ENCODE peak calls at places on chromosomes 13 and 19, in five cellular contexts. One of them, this sample, is unnamed.

GRCh38 chr13:21812192-21812626 is 141.3 kb downstream of the FGF9 start:
- DNase-seq in NCI-H446 treated with DMSO at 0.1 percent for 48 hours: peak
- DNase-seq in left colon: no peak
- DNase-seq in stimulated activated CD8-positive, alpha-beta memory T cell treated with anti-CD3 and anti-CD28 coated beads, Interleukin-4, amount 100 ng/mL, for 48 hours: no peak
- DNase-seq in dermis microvascular lymphatic vessel endothelial cell: no peak
- DNase-seq in this sample: no peak

GRCh38 chr19:1770866-1771576 is 17.7 kb downstream of the ONECUT3 start:
- DNase-seq in NCI-H446 treated with DMSO at 0.1 percent for 48 hours: no peak
- DNase-seq in left colon: no peak
- DNase-seq in stimulated activated CD8-positive, alpha-beta memory T cell treated with anti-CD3 and anti-CD28 coated beads, Interleukin-4, amount 100 ng/mL, for 48 hours: no peak
- DNase-seq in dermis microvascular lymphatic vessel endothelial cell: no peak
- DNase-seq in this sample: no peak

GRCh38 chr19:49643466-49643865 is 1.5 kb downstream of the SCAF1 start:
- DNase-seq in NCI-H446 treated with DMSO at 0.1 percent for 48 hours: no peak
- DNase-seq in left colon: no peak
- DNase-seq in stimulated activated CD8-positive, alpha-beta memory T cell treated with anti-CD3 and anti-CD28 coated beads, Interleukin-4, amount 100 ng/mL, for 48 hours: no peak
- DNase-seq in dermis microvascular lymphatic vessel endothelial cell: no peak
- DNase-seq in this sample: no peak

GRCh38 chr19:28670894-28671293 is 542.1 kb downstream of the UQCRFS1 start:
- DNase-seq in NCI-H446 treated with DMSO at 0.1 percent for 48 hours: no peak
- DNase-seq in left colon: no peak
- DNase-seq in stimulated activated CD8-positive, alpha-beta memory T cell treated with anti-CD3 and anti-CD28 coated beads, Interleukin-4, amount 100 ng/mL, for 48 hours: no peak
- DNase-seq in dermis microvascular lymphatic vessel endothelial cell: no peak
- DNase-seq in this sample: no peak

GRCh38 chr19:6694147-6694815 is 24.3 kb upstream of the TNFSF14 start:
- DNase-seq in NCI-H446 treated with DMSO at 0.1 percent for 48 hours: no peak
- DNase-seq in left colon: no peak
- DNase-seq in stimulated activated CD8-positive, alpha-beta memory T cell treated with anti-CD3 and anti-CD28 coated beads, Interleukin-4, amount 100 ng/mL, for 48 hours: peak
- DNase-seq in dermis microvascular lymphatic vessel endothelial cell: no peak
- DNase-seq in this sample: no peak

GRCh38 chr19:47305309-47305751 is 4.3 kb upstream of the C5AR1 start:
- DNase-seq in NCI-H446 treated with DMSO at 0.1 percent for 48 hours: peak
- DNase-seq in left colon: peak
- DNase-seq in stimulated activated CD8-positive, alpha-beta memory T cell treated with anti-CD3 and anti-CD28 coated beads, Interleukin-4, amount 100 ng/mL, for 48 hours: peak
- DNase-seq in dermis microvascular lymphatic vessel endothelial cell: no peak
- DNase-seq in this sample: peak

GRCh38 chr13:80048802-80049201 is 292.1 kb downstream of the SPRY2 start:
- DNase-seq in NCI-H446 treated with DMSO at 0.1 percent for 48 hours: no peak
- DNase-seq in left colon: peak
- DNase-seq in stimulated activated CD8-positive, alpha-beta memory T cell treated with anti-CD3 and anti-CD28 coated beads, Interleukin-4, amount 100 ng/mL, for 48 hours: peak
- DNase-seq in dermis microvascular lymphatic vessel endothelial cell: peak
- DNase-seq in this sample: peak

GRCh38 chr19:33418461-33418860 is 45.0 kb downstream of the CEBPG start:
- DNase-seq in NCI-H446 treated with DMSO at 0.1 percent for 48 hours: no peak
- DNase-seq in left colon: no peak
- DNase-seq in stimulated activated CD8-positive, alpha-beta memory T cell treated with anti-CD3 and anti-CD28 coated beads, Interleukin-4, amount 100 ng/mL, for 48 hours: no peak
- DNase-seq in dermis microvascular lymphatic vessel endothelial cell: no peak
- DNase-seq in this sample: no peak

GRCh38 chr13:30857018-30857417 is 49.1 kb upstream of the MEDAG start:
- DNase-seq in NCI-H446 treated with DMSO at 0.1 percent for 48 hours: no peak
- DNase-seq in left colon: no peak
- DNase-seq in stimulated activated CD8-positive, alpha-beta memory T cell treated with anti-CD3 and anti-CD28 coated beads, Interleukin-4, amount 100 ng/mL, for 48 hours: no peak
- DNase-seq in dermis microvascular lymphatic vessel endothelial cell: no peak
- DNase-seq in this sample: no peak

GRCh38 chr19:18618236-18618635 is 5.6 kb downstream of the TMEM59L start:
- DNase-seq in NCI-H446 treated with DMSO at 0.1 percent for 48 hours: no peak
- DNase-seq in left colon: no peak
- DNase-seq in stimulated activated CD8-positive, alpha-beta memory T cell treated with anti-CD3 and anti-CD28 coated beads, Interleukin-4, amount 100 ng/mL, for 48 hours: no peak
- DNase-seq in dermis microvascular lymphatic vessel endothelial cell: no peak
- DNase-seq in this sample: no peak

GRCh38 chr19:39499082-39499642 is 415 bp downstream of the DLL3 start:
- DNase-seq in NCI-H446 treated with DMSO at 0.1 percent for 48 hours: no peak
- DNase-seq in left colon: no peak
- DNase-seq in stimulated activated CD8-positive, alpha-beta memory T cell treated with anti-CD3 and anti-CD28 coated beads, Interleukin-4, amount 100 ng/mL, for 48 hours: peak
- DNase-seq in dermis microvascular lymphatic vessel endothelial cell: no peak
- DNase-seq in this sample: no peak

GRCh38 chr13:113443991-113444390 is 9.3 kb downstream of the ADPRHL1 start:
- DNase-seq in NCI-H446 treated with DMSO at 0.1 percent for 48 hours: no peak
- DNase-seq in left colon: no peak
- DNase-seq in stimulated activated CD8-positive, alpha-beta memory T cell treated with anti-CD3 and anti-CD28 coated beads, Interleukin-4, amount 100 ng/mL, for 48 hours: no peak
- DNase-seq in dermis microvascular lymphatic vessel endothelial cell: no peak
- DNase-seq in this sample: no peak

GRCh38 chr13:43156916-43157315 is 133.5 kb downstream of the DNAJC15 start:
- DNase-seq in NCI-H446 treated with DMSO at 0.1 percent for 48 hours: no peak
- DNase-seq in left colon: no peak
- DNase-seq in stimulated activated CD8-positive, alpha-beta memory T cell treated with anti-CD3 and anti-CD28 coated beads, Interleukin-4, amount 100 ng/mL, for 48 hours: no peak
- DNase-seq in dermis microvascular lymphatic vessel endothelial cell: no peak
- DNase-seq in this sample: no peak

GRCh38 chr19:10388957-10389356 is 8.6 kb upstream of the TYK2 start:
- DNase-seq in NCI-H446 treated with DMSO at 0.1 percent for 48 hours: peak
- DNase-seq in left colon: peak
- DNase-seq in stimulated activated CD8-positive, alpha-beta memory T cell treated with anti-CD3 and anti-CD28 coated beads, Interleukin-4, amount 100 ng/mL, for 48 hours: peak
- DNase-seq in dermis microvascular lymphatic vessel endothelial cell: peak
- DNase-seq in this sample: peak

GRCh38 chr19:51542699-51543098 is 11.2 kb upstream of the SIGLEC6 start:
- DNase-seq in NCI-H446 treated with DMSO at 0.1 percent for 48 hours: no peak
- DNase-seq in left colon: no peak
- DNase-seq in stimulated activated CD8-positive, alpha-beta memory T cell treated with anti-CD3 and anti-CD28 coated beads, Interleukin-4, amount 100 ng/mL, for 48 hours: no peak
- DNase-seq in dermis microvascular lymphatic vessel endothelial cell: no peak
- DNase-seq in this sample: no peak

GRCh38 chr13:87524775-87525174 is 146.4 kb upstream of the SLITRK5 start:
- DNase-seq in NCI-H446 treated with DMSO at 0.1 percent for 48 hours: no peak
- DNase-seq in left colon: no peak
- DNase-seq in stimulated activated CD8-positive, alpha-beta memory T cell treated with anti-CD3 and anti-CD28 coated beads, Interleukin-4, amount 100 ng/mL, for 48 hours: no peak
- DNase-seq in dermis microvascular lymphatic vessel endothelial cell: no peak
- DNase-seq in this sample: no peak

GRCh38 chr13:83919775-83920174 is 37.5 kb upstream of the SLITRK1 start:
- DNase-seq in NCI-H446 treated with DMSO at 0.1 percent for 48 hours: no peak
- DNase-seq in left colon: no peak
- DNase-seq in stimulated activated CD8-positive, alpha-beta memory T cell treated with anti-CD3 and anti-CD28 coated beads, Interleukin-4, amount 100 ng/mL, for 48 hours: no peak
- DNase-seq in dermis microvascular lymphatic vessel endothelial cell: no peak
- DNase-seq in this sample: no peak

GRCh38 chr13:110106726-110107125 is 200.2 kb downstream of the COL4A1 start:
- DNase-seq in NCI-H446 treated with DMSO at 0.1 percent for 48 hours: no peak
- DNase-seq in left colon: peak
- DNase-seq in stimulated activated CD8-positive, alpha-beta memory T cell treated with anti-CD3 and anti-CD28 coated beads, Interleukin-4, amount 100 ng/mL, for 48 hours: no peak
- DNase-seq in dermis microvascular lymphatic vessel endothelial cell: no peak
- DNase-seq in this sample: peak

GRCh38 chr19:12656899-12657571 is 9.5 kb downstream of the MAN2B1 start:
- DNase-seq in NCI-H446 treated with DMSO at 0.1 percent for 48 hours: no peak
- DNase-seq in left colon: no peak
- DNase-seq in stimulated activated CD8-positive, alpha-beta memory T cell treated with anti-CD3 and anti-CD28 coated beads, Interleukin-4, amount 100 ng/mL, for 48 hours: peak
- DNase-seq in dermis microvascular lymphatic vessel endothelial cell: no peak
- DNase-seq in this sample: no peak

GRCh38 chr19:15684828-15685227 is 11.9 kb downstream of the CYP4F12 start:
- DNase-seq in NCI-H446 treated with DMSO at 0.1 percent for 48 hours: no peak
- DNase-seq in left colon: no peak
- DNase-seq in stimulated activated CD8-positive, alpha-beta memory T cell treated with anti-CD3 and anti-CD28 coated beads, Interleukin-4, amount 100 ng/mL, for 48 hours: no peak
- DNase-seq in dermis microvascular lymphatic vessel endothelial cell: no peak
- DNase-seq in this sample: no peak

GRCh38 chr19:35040826-35041547 is 534 bp upstream of the HPN start:
- DNase-seq in NCI-H446 treated with DMSO at 0.1 percent for 48 hours: no peak
- DNase-seq in left colon: peak
- DNase-seq in stimulated activated CD8-positive, alpha-beta memory T cell treated with anti-CD3 and anti-CD28 coated beads, Interleukin-4, amount 100 ng/mL, for 48 hours: peak
- DNase-seq in dermis microvascular lymphatic vessel endothelial cell: peak
- DNase-seq in this sample: peak

GRCh38 chr13:33611016-33611805 is 206.7 kb upstream of the RFC3 start:
- DNase-seq in NCI-H446 treated with DMSO at 0.1 percent for 48 hours: peak
- DNase-seq in left colon: peak
- DNase-seq in stimulated activated CD8-positive, alpha-beta memory T cell treated with anti-CD3 and anti-CD28 coated beads, Interleukin-4, amount 100 ng/mL, for 48 hours: no peak
- DNase-seq in dermis microvascular lymphatic vessel endothelial cell: peak
- DNase-seq in this sample: no peak

GRCh38 chr19:40662925-40663711 is 27.3 kb downstream of the NUMBL start:
- DNase-seq in NCI-H446 treated with DMSO at 0.1 percent for 48 hours: peak
- DNase-seq in left colon: peak
- DNase-seq in stimulated activated CD8-positive, alpha-beta memory T cell treated with anti-CD3 and anti-CD28 coated beads, Interleukin-4, amount 100 ng/mL, for 48 hours: peak
- DNase-seq in dermis microvascular lymphatic vessel endothelial cell: peak
- DNase-seq in this sample: peak

GRCh38 chr19:39810424-39810823 is 23.5 kb downstream of the DYRK1B start:
- DNase-seq in NCI-H446 treated with DMSO at 0.1 percent for 48 hours: no peak
- DNase-seq in left colon: no peak
- DNase-seq in stimulated activated CD8-positive, alpha-beta memory T cell treated with anti-CD3 and anti-CD28 coated beads, Interleukin-4, amount 100 ng/mL, for 48 hours: no peak
- DNase-seq in dermis microvascular lymphatic vessel endothelial cell: no peak
- DNase-seq in this sample: no peak

GRCh38 chr13:101300531-101300930 is 115.8 kb downstream of the NALCN start:
- DNase-seq in NCI-H446 treated with DMSO at 0.1 percent for 48 hours: no peak
- DNase-seq in left colon: no peak
- DNase-seq in stimulated activated CD8-positive, alpha-beta memory T cell treated with anti-CD3 and anti-CD28 coated beads, Interleukin-4, amount 100 ng/mL, for 48 hours: no peak
- DNase-seq in dermis microvascular lymphatic vessel endothelial cell: no peak
- DNase-seq in this sample: no peak

This sample was measured in suprapubic skin.